ENCODE peak calls at places on chromosomes 7 and 10, in ten cellular contexts. Q is GM23248; T is testis; R is CD4-positive, alpha-beta T cell; U is AG04450; Y is neuronal stem cell; S is left ventricle myocardium inferior; D is IMR-90; K is psoas muscle; C is heart right ventricle. H is an unnamed sample. For H3K27me3, the result is how much of the 10 kb centered on the place peaks cover.

GRCh38 chr10:110502851-110503301 is 5.2 kb downstream of the DUSP5 start:
- DNase-seq in Q (peak), T (peak), R (no peak), U (no peak), Y (no peak), S (peak), D (peak), K (no peak), C (peak), H (no peak)

GRCh38 chr10:12703813-12704212 is 297.7 kb downstream of the CCDC3 start:
- DNase-seq in Q (peak), T (no peak), R (no peak), U (peak), Y (no peak), S (no peak), D (peak), K (no peak), C (no peak), H (no peak)

GRCh38 chr10:110410329-110411046 is 87.2 kb upstream of the DUSP5 start:
- DNase-seq in Q (peak), T (no peak), R (no peak), U (peak), Y (no peak), S (no peak), D (peak), K (no peak), C (no peak), H (no peak)

GRCh38 chr7:139525239-139525638 is 1.8 kb downstream of the CLEC2L start:
- DNase-seq in Q (no peak), T (no peak), R (no peak), U (no peak), Y (no peak), S (no peak), D (no peak), K (no peak), C (no peak), H (no peak)

GRCh38 chr10:48594799-48595198 is 10.1 kb downstream of the ARHGAP22 start:
- DNase-seq in Q (no peak), T (no peak), R (no peak), U (no peak), Y (no peak), S (no peak), D (no peak), K (no peak), C (no peak), H (no peak)

GRCh38 chr10:68101066-68101465 is 8.2 kb upstream of the MYPN start:
- DNase-seq in Q (no peak), T (no peak), R (no peak), U (no peak), Y (no peak), S (no peak), D (no peak), K (no peak), C (no peak), H (no peak)

GRCh38 chr7:131629203-131629871 is 72.9 kb upstream of the PODXL start:
- DNase-seq in Q (peak), T (no peak), R (no peak), U (no peak), Y (no peak), S (peak), D (peak), K (no peak), C (peak), H (peak)

GRCh38 chr7:117202511-117202910 is 120.3 kb downstream of the WNT2 start:
- DNase-seq in Q (peak), T (no peak), R (no peak), U (no peak), Y (no peak), S (no peak), D (peak), K (no peak), C (no peak), H (no peak)

GRCh38 chr7:31074403-31074802 is 22.3 kb downstream of the ADCYAP1R1 start:
- DNase-seq in Q (no peak), T (peak), R (no peak), U (no peak), Y (no peak), S (peak), D (no peak), K (peak), C (peak), H (peak)

GRCh38 chr7:31075006-31075405 is 22.9 kb downstream of the ADCYAP1R1 start:
- DNase-seq in Q (no peak), T (no peak), R (no peak), U (no peak), Y (no peak), S (peak), D (no peak), K (peak), C (no peak), H (no peak)

GRCh38 chr7:31076051-31076450 is 23.9 kb downstream of the ADCYAP1R1 start:
- DNase-seq in Q (no peak), T (no peak), R (no peak), U (no peak), Y (no peak), S (peak), D (no peak), K (peak), C (no peak), H (no peak)

GRCh38 chr7:31071316-31071715 is 19.2 kb downstream of the ADCYAP1R1 start:
- DNase-seq in Q (no peak), T (peak), R (no peak), U (no peak), Y (no peak), S (peak), D (no peak), K (peak), C (no peak), H (no peak)

GRCh38 chr7:31073486-31074383 is 21.6 kb downstream of the ADCYAP1R1 start:
- DNase-seq in Q (peak), T (peak), R (no peak), U (no peak), Y (no peak), S (peak), D (no peak), K (peak), C (no peak), H (peak)
- H3K27me3 ChIP-seq in Q (under half), T (under half), R (under half), U (under half), Y (under half), S (under half), D (under half), K (under half), C (under half), H (under half)

DNA sequence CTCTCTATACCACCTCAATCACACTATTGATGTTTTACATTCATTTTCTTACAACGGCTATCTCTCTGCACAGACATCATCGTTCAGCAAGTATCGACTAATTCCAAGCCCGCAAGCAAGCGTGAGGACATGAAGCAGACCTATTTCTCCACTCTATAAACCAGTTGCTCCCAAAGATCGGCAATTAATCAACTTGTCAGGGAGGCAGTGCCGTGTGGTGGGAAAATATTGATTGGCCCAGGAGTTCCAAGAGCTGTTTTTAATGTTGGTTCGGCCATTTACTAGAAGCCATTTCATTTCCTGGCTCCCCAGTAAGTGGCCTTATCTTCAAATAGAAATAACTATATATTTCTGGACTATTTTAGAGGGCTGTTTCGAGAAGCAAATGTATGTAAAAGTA is 42.6 kb downstream of the FAM107B start:
- DNase-seq in Q (no peak), T (no peak), R (no peak), U (no peak), Y (no peak), S (no peak), D (no peak), K (no peak), C (no peak), H (no peak)
- H3K27me3 ChIP-seq in Q (under half), T (under half), R (under half), U (under half), Y (under half), S (under half), D (under half), K (under half), C (under half), H (under half)

DNA sequence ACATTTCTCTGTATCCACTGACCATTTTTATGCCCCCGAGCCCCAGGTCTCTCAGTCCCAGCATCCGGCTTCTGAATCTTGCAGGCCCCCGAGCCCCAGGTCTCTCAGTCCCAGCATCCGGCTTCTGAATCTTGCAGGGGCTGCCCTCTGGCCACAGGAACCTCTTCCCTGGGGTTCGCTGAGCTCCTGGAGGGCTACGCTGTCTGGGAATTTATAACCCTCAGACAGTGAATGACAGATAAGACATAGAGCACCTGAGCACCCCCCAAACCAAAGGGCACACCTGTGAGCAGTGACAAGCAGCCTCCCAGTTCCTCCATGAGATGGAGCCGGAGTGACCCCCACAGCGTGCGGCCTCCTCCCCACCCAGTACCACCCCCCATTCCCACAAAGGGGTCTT is 57.8 kb upstream of the FAM20C start:
- DNase-seq in Q (no peak), T (no peak), R (no peak), U (no peak), Y (no peak), S (no peak), D (no peak), K (peak), C (no peak), H (no peak)
- H3K27me3 ChIP-seq in Q (under half), T (under half), R (under half), U (under half), Y (under half), S (under half), D (under half), K (under half), C (under half), H (under half)

GRCh38 chr10:117221156-117221711 is 19.7 kb upstream of the SLC18A2 start:
- DNase-seq in Q (peak), T (no peak), R (no peak), U (no peak), Y (no peak), S (no peak), D (peak), K (peak), C (no peak), H (no peak)

GRCh38 chr10:117216028-117216427 is 18.7 kb downstream of the KCNK18 start:
- DNase-seq in Q (no peak), T (no peak), R (no peak), U (no peak), Y (no peak), S (no peak), D (no peak), K (no peak), C (no peak), H (no peak)

GRCh38 chr10:117217196-117217761 is 20.0 kb downstream of the KCNK18 start:
- DNase-seq in Q (peak), T (peak), R (no peak), U (no peak), Y (no peak), S (no peak), D (no peak), K (no peak), C (no peak), H (no peak)

GRCh38 chr10:117216611-117217195 is 19.4 kb downstream of the KCNK18 start:
- DNase-seq in Q (peak), T (peak), R (peak), U (peak), Y (peak), S (peak), D (peak), K (peak), C (peak), H (peak)

GRCh38 chr10:117218654-117219053 is 21.4 kb downstream of the KCNK18 start:
- DNase-seq in Q (no peak), T (no peak), R (no peak), U (no peak), Y (no peak), S (no peak), D (no peak), K (no peak), C (no peak), H (no peak)
- H3K27me3 ChIP-seq in Q (under half), T (under half), R (under half), U (under half), Y (under half), S (half or more), D (under half), K (under half), C (under half), H (under half)

GRCh38 chr7:100825760-100826545 is 1.4 kb downstream of the EPHB4 start:
- DNase-seq in Q (peak), T (no peak), R (no peak), U (no peak), Y (no peak), S (no peak), D (peak), K (peak), C (no peak), H (no peak)
- H3K27me3 ChIP-seq in Q (under half), T (under half), R (under half), U (under half), Y (under half), S (under half), D (under half), K (under half), C (under half), H (under half)

DNA sequence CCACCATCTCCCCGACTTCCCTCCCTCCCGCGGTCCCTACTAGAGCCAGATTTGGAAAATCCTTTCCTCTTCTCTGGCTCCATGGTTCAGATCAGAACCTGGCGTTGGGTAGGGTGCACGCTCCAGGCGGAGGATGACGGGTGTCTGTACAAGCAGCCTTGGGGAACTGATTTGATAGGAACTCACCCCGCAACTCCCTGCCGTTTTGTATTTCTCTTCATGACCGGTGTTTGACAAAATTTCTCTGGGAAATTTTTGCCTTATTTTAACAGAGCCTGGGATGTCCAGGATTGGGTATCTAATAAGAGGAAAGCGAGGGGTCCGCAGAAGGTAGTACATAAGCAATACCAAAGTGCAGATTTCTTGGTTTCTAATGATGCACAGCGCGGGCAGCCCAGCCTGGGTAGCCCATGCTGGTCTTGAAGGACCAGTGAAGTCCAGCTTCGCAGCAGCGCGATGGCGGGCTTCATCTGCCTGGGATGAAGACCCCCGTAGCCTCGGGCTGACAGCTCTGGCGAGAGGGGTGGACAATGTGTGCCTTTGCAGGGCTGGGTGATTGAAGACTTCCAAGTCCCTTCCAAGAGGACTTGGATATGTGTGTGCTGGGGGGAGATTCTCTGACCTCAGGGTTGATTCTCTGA is 2.1 kb downstream of the SORCS3 start:
- DNase-seq in Q (no peak), T (no peak), R (no peak), U (no peak), Y (no peak), S (no peak), D (no peak), K (no peak), C (no peak), H (no peak)
- H3K27me3 ChIP-seq in Q (under half), T (under half), R (half or more), U (under half), Y (half or more), S (half or more), D (under half), K (under half), C (under half), H (under half)

GRCh38 chr10:100653238-100653956 is 92.0 kb upstream of the PAX2 start:
- DNase-seq in Q (no peak), T (no peak), R (no peak), U (no peak), Y (no peak), S (no peak), D (no peak), K (no peak), C (no peak), H (no peak)
- H3K27me3 ChIP-seq in Q (half or more), T (under half), R (half or more), U (half or more), Y (half or more), S (half or more), D (half or more), K (under half), C (under half), H (half or more)

GRCh38 chr10:114770009-114770408 is 51.6 kb upstream of the FHIP2A start:
- DNase-seq in Q (no peak), T (no peak), R (no peak), U (no peak), Y (no peak), S (no peak), D (no peak), K (no peak), C (no peak), H (no peak)

GRCh38 chr10:114771749-114772148 is 49.8 kb upstream of the FHIP2A start:
- DNase-seq in Q (no peak), T (no peak), R (no peak), U (no peak), Y (no peak), S (no peak), D (no peak), K (no peak), C (no peak), H (no peak)

GRCh38 chr10:114773197-114773532 is 48.4 kb upstream of the FHIP2A start:
- DNase-seq in Q (no peak), T (no peak), R (no peak), U (no peak), Y (no peak), S (no peak), D (no peak), K (no peak), C (no peak), H (no peak)

GRCh38 chr10:114772496-114773196 is 48.9 kb upstream of the FHIP2A start:
- DNase-seq in Q (no peak), T (no peak), R (no peak), U (no peak), Y (no peak), S (no peak), D (no peak), K (no peak), C (no peak), H (no peak)

GRCh38 chr10:114771157-114771556 is 50.4 kb upstream of the FHIP2A start:
- DNase-seq in Q (no peak), T (no peak), R (no peak), U (no peak), Y (no peak), S (no peak), D (no peak), K (no peak), C (no peak), H (no peak)
- H3K27me3 ChIP-seq in Q (under half), T (under half), R (under half), U (under half), Y (half or more), S (under half), D (under half), K (under half), C (under half), H (under half)

DNA sequence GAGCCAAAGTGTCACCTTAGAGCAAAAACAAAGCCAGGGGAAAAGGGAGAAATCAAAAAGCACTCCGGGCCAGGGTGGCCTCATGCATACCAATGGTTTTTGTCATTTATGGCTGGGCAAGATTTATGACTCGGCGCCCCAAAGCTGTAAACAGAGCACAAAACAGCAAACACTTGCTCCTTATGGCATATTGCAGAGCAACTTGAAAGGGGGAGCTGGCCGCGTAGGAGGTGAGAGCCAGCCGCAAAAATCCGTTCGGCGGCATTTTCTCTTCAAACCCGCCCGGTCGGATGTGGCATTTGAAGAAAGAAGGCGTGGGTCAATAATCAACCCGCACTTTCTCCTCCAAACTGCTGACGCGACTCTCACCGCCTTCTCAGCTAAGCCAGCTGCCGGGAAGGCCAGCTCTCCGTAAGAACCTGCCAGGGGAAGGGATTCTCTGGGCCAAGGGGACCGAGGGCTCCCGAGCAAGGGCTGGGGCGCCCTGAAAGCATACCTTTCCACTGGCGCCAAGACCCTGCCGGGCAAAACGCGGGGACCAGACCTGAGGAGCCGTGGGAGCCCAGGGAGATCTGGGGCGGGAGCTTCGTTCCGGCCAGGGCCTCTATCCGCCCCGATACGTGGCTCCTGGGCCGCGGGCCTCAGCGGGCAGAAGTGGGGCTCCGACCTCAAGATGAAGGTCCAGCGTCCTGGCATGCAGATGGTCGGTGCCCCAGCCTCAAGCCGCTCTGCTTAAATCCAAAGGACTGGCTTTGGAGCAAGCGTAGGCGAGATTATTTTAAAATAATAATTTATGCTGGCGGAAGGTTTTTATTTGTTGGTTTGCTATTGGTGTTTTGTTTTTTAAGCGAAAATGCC is 12.9 kb upstream of the HOXA2 start:
- DNase-seq in Q (peak), T (no peak), R (no peak), U (peak), Y (no peak), S (no peak), D (peak), K (peak), C (no peak), H (no peak)
- H3K27me3 ChIP-seq in Q (under half), T (under half), R (under half), U (under half), Y (half or more), S (half or more), D (under half), K (under half), C (under half), H (half or more)

GRCh38 chr7:1210979-1211608 is 21.6 kb upstream of the UNCX start:
- DNase-seq in Q (peak), T (no peak), R (no peak), U (no peak), Y (no peak), S (no peak), D (no peak), K (no peak), C (no peak), H (no peak)

GRCh38 chr7:1214516-1214915 is 18.2 kb upstream of the UNCX start:
- DNase-seq in Q (no peak), T (no peak), R (no peak), U (no peak), Y (no peak), S (no peak), D (no peak), K (no peak), C (no peak), H (no peak)

GRCh38 chr7:1211611-1212010 is 21.1 kb upstream of the UNCX start:
- DNase-seq in Q (no peak), T (no peak), R (no peak), U (no peak), Y (no peak), S (no peak), D (no peak), K (no peak), C (no peak), H (no peak)

GRCh38 chr7:1209097-1209496 is 23.6 kb upstream of the UNCX start:
- DNase-seq in Q (no peak), T (no peak), R (no peak), U (no peak), Y (no peak), S (no peak), D (no peak), K (no peak), C (no peak), H (no peak)

DNA sequence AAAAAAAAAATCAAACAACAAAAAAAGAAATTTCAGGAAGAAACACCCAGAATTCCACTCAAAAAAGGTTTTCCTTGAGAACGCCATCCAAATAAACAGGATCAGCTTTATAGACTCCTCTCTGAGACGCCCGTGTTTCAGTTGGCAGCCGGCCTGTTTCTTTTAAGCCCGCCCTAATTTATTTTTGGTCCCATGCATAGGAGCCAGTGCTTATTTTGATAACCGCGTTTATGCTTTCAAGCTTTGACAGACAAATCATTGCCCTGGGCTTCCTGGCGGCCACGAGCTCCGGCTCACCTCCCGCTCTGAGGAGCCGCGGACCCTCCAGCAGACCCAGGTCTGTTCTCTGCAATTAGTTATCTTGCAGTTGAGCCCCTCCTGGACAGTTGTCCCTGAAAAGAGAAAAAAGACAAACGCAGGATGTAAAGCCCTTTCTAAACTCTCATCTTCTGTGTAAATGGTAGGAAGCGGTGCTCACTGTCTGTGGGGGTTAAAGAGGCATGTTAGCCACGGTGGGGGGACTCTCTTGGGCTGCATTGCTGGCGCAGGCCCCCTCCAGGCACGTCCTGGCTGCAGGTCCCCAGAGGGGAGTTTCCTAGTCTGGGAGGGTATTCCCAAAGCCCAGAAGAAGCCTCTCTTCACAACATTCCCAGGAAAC is 22.2 kb upstream of the UNCX start:
- DNase-seq in Q (no peak), T (no peak), R (no peak), U (no peak), Y (no peak), S (peak), D (no peak), K (no peak), C (peak), H (no peak)
- H3K27me3 ChIP-seq in Q (half or more), T (under half), R (under half), U (half or more), Y (half or more), S (half or more), D (half or more), K (under half), C (under half), H (under half)